ENCODE peak calls at places on chromosome 19, in seven cellular contexts. L is H1, U is HCT116, B is neuronal stem cell, V is hepatocyte, M is GM23338, Y is neural progenitor cell. E is an unnamed sample.

GRCh38 chr19:17076539-17076919 is 952 bp downstream of the MYO9B start:
- DNase-seq in L (no peak), U (no peak), B (no peak), V (no peak), M (peak), Y (peak), E (peak)

GRCh38 chr19:28406237-28406596 is 806.7 kb downstream of the UQCRFS1 start:
- DNase-seq in L (no peak), U (no peak), B (no peak), V (no peak), M (no peak), Y (no peak), E (no peak)

GRCh38 chr19:43446746-43447489 is 18.5 kb downstream of the LYPD3 start:
- DNase-seq in L (peak), U (peak), B (peak), V (peak), M (peak), Y (peak), E (peak)

GRCh38 chr19:1910169-1910568 is 5.0 kb downstream of the ADAT3 start:
- DNase-seq in L (no peak), U (no peak), B (no peak), V (no peak), M (no peak), Y (no peak), E (peak)

GRCh38 chr19:23823952-23824389 is 65.3 kb upstream of the ZNF681 start:
- DNase-seq in L (no peak), U (no peak), B (peak), V (no peak), M (peak), Y (peak), E (no peak)

GRCh38 chr19:55698256-55698655 is 23.2 kb downstream of the EPN1 start:
- DNase-seq in L (no peak), U (no peak), B (no peak), V (no peak), M (no peak), Y (no peak), E (no peak)

GRCh38 chr19:16661480-16662034 is 618 bp downstream of the TMEM38A start:
- DNase-seq in L (peak), U (no peak), B (no peak), V (peak), M (peak), Y (peak), E (peak)

GRCh38 chr19:34431681-34432402 is 3.7 kb downstream of the UBA2 start:
- DNase-seq in L (no peak), U (no peak), B (no peak), V (no peak), M (no peak), Y (no peak), E (no peak)

DNA sequence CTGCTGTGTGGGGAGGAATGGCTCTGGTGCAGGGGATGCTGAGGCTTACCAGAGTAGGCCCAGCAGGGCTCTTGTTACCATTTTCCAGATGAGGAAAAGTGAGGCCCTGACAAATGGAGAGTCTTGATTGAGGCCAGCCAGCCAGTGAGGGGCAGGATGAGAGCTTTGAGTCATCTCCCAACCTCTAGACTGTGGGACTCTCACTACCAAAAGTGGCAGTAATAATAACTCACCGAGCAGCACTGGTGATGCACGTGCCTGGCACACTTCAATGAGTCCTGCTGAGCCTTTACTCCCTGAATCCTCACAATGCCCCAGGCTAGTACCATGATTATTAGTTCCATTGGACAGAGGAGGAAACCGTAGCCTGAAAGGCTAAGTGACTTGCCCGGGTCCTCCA is 7.8 kb downstream of the CIC start:
- DNase-seq in L (no peak), U (no peak), B (no peak), V (no peak), M (no peak), Y (no peak), E (peak)
- H3K27ac ChIP-seq in L (no peak), U (no peak), B (no peak), V (peak), M (no peak), Y (no peak), E (peak)

GRCh38 chr19:4060621-4061177 is 6.0 kb downstream of the ZBTB7A start:
- DNase-seq in L (no peak), U (no peak), B (no peak), V (peak), M (no peak), Y (no peak), E (no peak)
- H3K4me2 ChIP-seq in L (no peak), U (peak), B (no peak), V (peak), M (peak), Y (no peak), E (peak)

GRCh38 chr19:49337267-49338022 is 2.2 kb downstream of the CD37 start:
- DNase-seq in L (no peak), U (no peak), B (no peak), V (no peak), M (peak), Y (no peak), E (no peak)

GRCh38 chr19:49339364-49340068 is 4.3 kb downstream of the CD37 start:
- DNase-seq in L (peak), U (no peak), B (peak), V (peak), M (peak), Y (peak), E (peak)

GRCh38 chr19:49336482-49337266 is 1.5 kb downstream of the CD37 start:
- DNase-seq in L (no peak), U (no peak), B (no peak), V (no peak), M (no peak), Y (no peak), E (no peak)

GRCh38 chr19:49338691-49339363 is 3.6 kb downstream of the CD37 start:
- DNase-seq in L (peak), U (no peak), B (peak), V (peak), M (peak), Y (peak), E (peak)

DNA sequence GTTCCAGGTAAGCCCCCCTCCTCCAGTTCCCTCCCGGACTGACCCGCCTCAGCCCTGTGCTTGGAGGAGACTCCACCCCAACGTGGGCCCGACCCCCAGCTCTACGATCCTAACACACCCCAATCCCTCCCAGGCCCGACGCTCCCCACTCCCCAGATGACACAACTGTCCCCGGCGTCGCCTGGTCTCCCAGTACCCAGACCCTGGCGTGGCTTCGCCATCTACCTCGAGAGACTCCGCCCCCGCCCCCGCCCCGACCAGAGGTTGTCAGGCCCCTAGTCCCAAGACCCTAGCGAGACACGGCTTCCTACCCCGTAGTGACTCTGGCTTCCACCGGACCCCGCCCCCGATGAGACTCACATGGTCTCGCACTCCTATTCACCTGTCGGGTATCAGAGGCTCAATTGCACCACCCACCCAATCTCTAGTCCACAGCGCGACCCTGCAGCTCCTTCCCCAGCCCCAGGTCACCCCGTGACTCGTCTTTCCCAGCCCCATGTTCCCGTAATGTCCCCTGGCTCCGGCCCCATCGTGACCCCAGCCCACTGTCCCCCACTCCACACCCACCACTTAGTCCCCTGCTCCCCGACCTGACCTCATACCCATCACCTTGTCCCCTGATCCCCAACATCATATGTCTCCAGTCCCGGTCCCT is 2.9 kb downstream of the CD37 start:
- DNase-seq in L (peak), U (no peak), B (no peak), V (no peak), M (peak), Y (peak), E (no peak)
- H2AFZ ChIP-seq in L (no peak), U (no peak), B (no peak), V (no peak), M (no peak), Y (no peak), E (no peak)

GRCh38 chr19:18501351-18501750 is 20.5 kb downstream of the ELL start:
- DNase-seq in L (no peak), U (no peak), B (no peak), V (no peak), M (no peak), Y (no peak), E (no peak)

GRCh38 chr19:18499055-18499775 is 22.7 kb downstream of the ELL start:
- DNase-seq in L (no peak), U (no peak), B (no peak), V (no peak), M (no peak), Y (no peak), E (no peak)

GRCh38 chr19:18500820-18501219 is 21.1 kb downstream of the ELL start:
- DNase-seq in L (no peak), U (no peak), B (no peak), V (no peak), M (no peak), Y (no peak), E (no peak)

GRCh38 chr19:18501832-18502231 is 20.0 kb downstream of the ELL start:
- DNase-seq in L (no peak), U (no peak), B (no peak), V (no peak), M (no peak), Y (no peak), E (no peak)

DNA sequence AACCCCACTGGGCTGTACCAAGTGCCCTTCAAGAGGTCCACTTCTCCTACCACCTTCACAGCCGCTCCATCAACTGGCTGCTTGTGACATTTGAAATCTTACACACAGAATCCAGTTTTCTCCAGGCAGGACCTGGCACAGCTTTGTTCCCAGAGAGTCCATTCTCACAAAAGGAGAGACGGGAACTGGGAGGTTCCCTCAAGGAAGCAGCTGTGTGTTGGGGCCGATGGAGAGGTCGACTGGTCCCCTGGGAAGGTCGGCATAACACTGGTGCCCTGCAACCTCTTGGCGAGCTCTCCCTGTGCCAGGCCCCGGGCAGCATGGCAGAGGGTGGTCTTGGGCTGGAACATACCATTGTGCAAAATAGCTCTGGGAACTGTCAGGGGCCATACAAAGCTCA is 21.5 kb downstream of the ELL start:
- DNase-seq in L (no peak), U (no peak), B (no peak), V (no peak), M (no peak), Y (no peak), E (no peak)
- H3K27ac ChIP-seq in L (no peak), U (no peak), B (no peak), V (no peak), M (peak), Y (no peak), E (no peak)

DNA sequence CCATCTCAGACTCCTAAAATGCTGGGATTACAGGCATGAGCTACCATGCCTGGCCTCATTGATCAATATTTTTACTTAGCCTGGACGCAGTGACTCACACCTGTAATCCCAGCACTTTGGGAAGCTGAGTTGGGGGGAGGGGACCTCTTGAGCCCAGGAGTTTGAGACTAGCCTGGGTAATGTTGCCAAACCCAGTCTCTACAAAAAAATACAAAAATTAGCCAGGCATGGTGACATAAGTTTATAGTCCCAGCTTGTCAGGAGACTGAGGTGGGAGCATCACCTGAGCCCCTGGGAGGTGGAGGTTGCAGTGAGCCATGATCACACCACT is 1.9 kb downstream of the SAE1 start:
- DNase-seq in L (no peak), U (no peak), B (no peak), V (no peak), M (no peak), Y (no peak), E (no peak)
- H3K4me2 ChIP-seq in L (peak), U (peak), B (no peak), V (peak), M (peak), Y (peak), E (peak)